ENCODE peak calls at places on chromosomes 3 and 15, in five cellular contexts. K is substantia nigra; H is stimulated activated CD4-positive, alpha-beta T cell treated with anti-CD3 and anti-CD28 coated beads, Interleukin-12 subunit alpha, Interleukin-12 subunit beta, amount 100 ng/mL, for 4 hours; M is AML-193; S is T follicular helper cell. J is an unnamed sample.

GRCh38 chr3:60610441-60611112 is 640.7 kb downstream of the FHIT start:
- DNase-seq in K (no peak), H (no peak), M (no peak), S (no peak), J (no peak)

GRCh38 chr3:110246796-110247369 is 824.7 kb upstream of the NECTIN3 start:
- DNase-seq in K (no peak), H (no peak), M (no peak), S (no peak), J (no peak)

GRCh38 chr3:45776611-45777010 is 19.7 kb downstream of the SLC6A20 start:
- DNase-seq in K (no peak), H (no peak), M (no peak), S (no peak), J (no peak)

GRCh38 chr3:64067510-64068346 is 44.4 kb upstream of the PSMD6 start:
- DNase-seq in K (no peak), H (no peak), M (no peak), S (no peak), J (no peak)

GRCh38 chr3:12486001-12486400 is 1.7 kb downstream of the TSEN2 start:
- DNase-seq in K (no peak), H (no peak), M (no peak), S (no peak), J (no peak)

GRCh38 chr15:101731746-101732145 is 7.5 kb upstream of the TARS3 start:
- DNase-seq in K (no peak), H (no peak), M (no peak), S (no peak), J (no peak)

GRCh38 chr3:56025316-56025715 is 443.0 kb downstream of the ERC2 start:
- DNase-seq in K (no peak), H (no peak), M (no peak), S (no peak), J (no peak)

GRCh38 chr15:32864841-32865240 is 147.0 kb downstream of the GREM1 start:
- DNase-seq in K (no peak), H (no peak), M (no peak), S (no peak), J (no peak)

GRCh38 chr3:14441920-14442300 is 39.5 kb downstream of the SLC6A6 start:
- DNase-seq in K (no peak), H (no peak), M (no peak), S (no peak), J (no peak)

GRCh38 chr3:133833880-133834620 is 28.4 kb downstream of the SRPRB start:
- DNase-seq in K (no peak), H (no peak), M (no peak), S (no peak), J (no peak)

GRCh38 chr15:77312523-77312922 is 107.4 kb downstream of the PEAK1 start:
- DNase-seq in K (no peak), H (no peak), M (no peak), S (no peak), J (no peak)

GRCh38 chr3:11055496-11055895 is 62.9 kb downstream of the SLC6A1 start:
- DNase-seq in K (no peak), H (no peak), M (no peak), S (no peak), J (no peak)

GRCh38 chr3:114496021-114496434 is 202.2 kb downstream of the TIGIT start:
- DNase-seq in K (no peak), H (no peak), M (no peak), S (no peak), J (no peak)

GRCh38 chr15:48062476-48062875 is 58.3 kb upstream of the SLC24A5 start:
- DNase-seq in K (no peak), H (no peak), M (no peak), S (no peak), J (no peak)

J was measured in immature natural killer cell.